ENCODE peak calls at places on chromosomes 4 and X, in four cellular contexts. U, R, N and V are unnamed samples.

GRCh38 chrX:15988661-15989603 is 134.3 kb upstream of the AP1S2 start:
- DNase-seq in U (peak), N (no peak), R (no peak), V (peak)

GRCh38 chrX:45894864-45895645 is 650.2 kb downstream of the ZNF674 start:
- DNase-seq in U (no peak), N (no peak), R (no peak), V (no peak)

GRCh38 chrX:63330681-63331080 is 20.5 kb downstream of the SPIN4 start:
- DNase-seq in R (no peak), U (no peak), N (no peak), V (no peak)

GRCh38 chr4:17469931-17470674 is 41.8 kb downstream of the QDPR start:
- DNase-seq in R (no peak), U (no peak), N (no peak), V (peak)

GRCh38 chrX:148043456-148043855 is 62.3 kb downstream of the FMR1NB start:
- DNase-seq in R (no peak), U (no peak), N (no peak), V (peak)

GRCh38 chrX:139596068-139596467 is 65.5 kb downstream of the F9 start:
- DNase-seq in N (no peak), R (no peak), U (peak), V (no peak)

GRCh38 chrX:65528705-65529340 is 5.8 kb downstream of the LAS1L start:
- DNase-seq in U (peak), N (peak), R (peak), V (peak)

GRCh38 chrX:40908857-40909475 is 173.6 kb upstream of the MED14 start:
- DNase-seq in R (no peak), U (peak), N (no peak), V (peak)

GRCh38 chr4:6263541-6264540 is 5.8 kb upstream of the WFS1 start:
- DNase-seq in U (peak), R (peak), N (no peak), V (peak)

GRCh38 chr4:114077610-114078009 is 98.2 kb upstream of the ARSJ start:
- DNase-seq in N (no peak), R (no peak), U (no peak), V (peak)

GRCh38 chrX:42028113-42028512 is 104.8 kb upstream of the CASK start:
- DNase-seq in U (peak), N (no peak), R (no peak), V (no peak)

GRCh38 chr4:13704020-13704419 is 76.5 kb upstream of the BOD1L1 start:
- DNase-seq in R (no peak), N (no peak), U (no peak), V (no peak)

GRCh38 chrX:100615015-100615414 is 21.6 kb downstream of the TSPAN6 start:
- DNase-seq in N (no peak), U (peak), R (peak), V (peak)

GRCh38 chr4:114017120-114017917 is 37.9 kb upstream of the ARSJ start:
- DNase-seq in U (no peak), R (no peak), N (no peak), V (no peak)

GRCh38 chr4:56326363-56326762 is 60.9 kb downstream of the AASDH start:
- DNase-seq in U (peak), R (no peak), N (no peak), V (peak)

GRCh38 chr4:107658400-107659326 is 61.4 kb downstream of the PAPSS1 start:
- DNase-seq in R (no peak), N (no peak), U (no peak), V (no peak)

GRCh38 chr4:102299708-102300107 is 45.6 kb downstream of the SLC39A8 start:
- DNase-seq in R (peak), U (peak), N (no peak), V (peak)

GRCh38 chr4:90209922-90210321 is 82.7 kb downstream of the CCSER1 start:
- DNase-seq in U (no peak), R (no peak), N (no peak), V (no peak)

GRCh38 chr4:145176641-145177432 is 3.6 kb downstream of the OTUD4 start:
- DNase-seq in U (no peak), R (no peak), N (no peak), V (peak)

GRCh38 chrX:25124391-25124790 is 108.6 kb upstream of the ARX start:
- DNase-seq in R (no peak), U (no peak), N (no peak), V (no peak)

GRCh38 chr4:6424425-6424824 is 48.0 kb downstream of the PPP2R2C start:
- DNase-seq in U (no peak), R (no peak), N (no peak), V (no peak)

GRCh38 chrX:9525511-9526248 is 60.8 kb downstream of the TBL1X start:
- DNase-seq in R (no peak), U (peak), N (no peak), V (peak)

GRCh38 chr4:86993909-86994672 is 59.3 kb downstream of the AFF1 start:
- DNase-seq in U (no peak), N (no peak), R (no peak), V (no peak)

GRCh38 chr4:70734168-70734954 is 12.6 kb downstream of the RUFY3 start:
- DNase-seq in N (no peak), U (no peak), R (no peak), V (peak)

GRCh38 chr4:57080781-57081650 is 29.2 kb downstream of the IGFBP7 start:
- DNase-seq in R (no peak), N (no peak), U (peak), V (peak)

GRCh38 chr4:56786955-56787354 is 34.5 kb downstream of the SPINK2 start:
- DNase-seq in N (no peak), R (no peak), U (no peak), V (peak)

GRCh38 chr4:153002110-153002509 is 66.0 kb downstream of the FHDC1 start:
- DNase-seq in R (no peak), U (no peak), N (no peak), V (no peak)

GRCh38 chr4:37068580-37068979 is 176.0 kb upstream of the NWD2 start:
- DNase-seq in R (peak), N (no peak), U (peak), V (no peak)

GRCh38 chrX:15334561-15334960 is 762 bp downstream of the PIGA start:
- DNase-seq in R (no peak), U (peak), N (no peak), V (peak)

GRCh38 chrX:100642296-100642695 is 1.7 kb upstream of the SRPX2 start:
- DNase-seq in U (peak), N (no peak), R (no peak), V (no peak)

GRCh38 chr4:17478073-17478472 is 33.8 kb downstream of the QDPR start:
- DNase-seq in N (no peak), R (no peak), U (no peak), V (no peak)

GRCh38 chr4:186676531-186677158 is 47.0 kb downstream of the FAT1 start:
- DNase-seq in R (no peak), U (peak), N (no peak), V (peak)

GRCh38 chrX:48890296-48890925 is 7.2 kb downstream of the TIMM17B start:
- DNase-seq in R (no peak), U (peak), N (no peak), V (no peak)

GRCh38 chrX:119062750-119063374 is 9.9 kb upstream of the CT47C1 start:
- DNase-seq in U (peak), R (no peak), N (no peak), V (peak)

GRCh38 chrX:74277846-74278245 is 26.1 kb upstream of the ZCCHC13 start:
- DNase-seq in N (no peak), U (no peak), R (no peak), V (no peak)

DNA sequence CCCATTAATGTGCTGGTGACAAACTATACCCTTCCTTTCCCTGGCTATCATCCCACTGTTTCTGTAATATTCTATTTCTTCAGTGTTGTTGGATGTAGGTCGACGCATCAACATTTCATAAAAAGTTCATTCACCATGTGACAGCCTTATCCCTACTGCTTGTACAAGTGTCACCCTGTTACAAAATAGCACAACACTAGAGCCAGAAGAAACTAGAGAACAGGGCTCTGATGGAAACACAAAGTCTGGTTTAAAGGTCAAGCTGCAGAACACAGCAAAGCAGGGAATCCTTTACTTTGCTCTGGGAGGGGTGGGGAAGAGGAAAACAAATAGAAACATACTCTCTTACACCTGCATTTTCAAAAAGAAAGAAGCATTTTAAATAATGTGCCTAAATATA is 131.3 kb upstream of the TBC1D9 start:
- DNase-seq in U (no peak), N (no peak), R (no peak), V (no peak)
- H3K56ac ChIP-seq in U (no peak), N (no peak), R (no peak), V (no peak)

DNA sequence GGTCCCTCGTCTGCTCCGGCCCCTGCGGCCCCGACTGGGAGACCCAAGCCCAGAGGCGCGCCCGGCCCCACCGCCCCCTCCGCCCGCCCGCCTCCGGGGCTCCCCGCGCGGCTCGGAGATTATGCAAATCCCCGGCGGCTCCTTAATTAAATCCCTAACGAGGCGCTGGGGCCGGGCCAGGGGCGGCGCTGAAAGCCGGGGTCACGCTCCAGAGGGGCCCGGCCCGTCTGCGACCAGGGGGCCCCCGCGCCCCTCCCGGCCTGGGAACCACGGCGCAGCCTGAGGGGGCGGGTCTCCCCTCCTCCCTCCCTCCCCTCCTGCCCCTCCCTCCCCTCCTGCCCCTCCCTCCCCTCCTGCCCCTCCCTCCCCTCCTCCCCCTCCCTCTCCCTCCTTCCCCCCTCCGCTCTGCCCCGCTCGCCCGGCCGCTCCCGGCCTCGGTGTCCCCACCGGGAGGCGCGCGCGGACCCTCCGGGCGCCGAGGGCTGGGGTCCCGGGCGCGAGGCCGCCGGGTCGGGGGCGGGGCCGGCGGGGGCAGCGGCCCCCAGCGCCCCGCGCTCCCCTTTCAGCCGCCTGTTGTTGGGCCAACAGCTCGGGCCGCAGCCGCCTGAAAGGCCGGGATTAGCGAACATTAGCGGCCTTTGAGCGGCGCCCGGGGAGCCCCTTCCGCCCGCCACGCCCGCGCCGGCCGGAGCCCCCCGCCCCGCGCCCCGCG is 25.9 kb upstream of the FGFR3 start:
- DNase-seq in N (no peak), U (peak), R (peak), V (peak)
- H3K18ac ChIP-seq in N (no peak), U (peak), R (no peak), V (no peak)

DNA sequence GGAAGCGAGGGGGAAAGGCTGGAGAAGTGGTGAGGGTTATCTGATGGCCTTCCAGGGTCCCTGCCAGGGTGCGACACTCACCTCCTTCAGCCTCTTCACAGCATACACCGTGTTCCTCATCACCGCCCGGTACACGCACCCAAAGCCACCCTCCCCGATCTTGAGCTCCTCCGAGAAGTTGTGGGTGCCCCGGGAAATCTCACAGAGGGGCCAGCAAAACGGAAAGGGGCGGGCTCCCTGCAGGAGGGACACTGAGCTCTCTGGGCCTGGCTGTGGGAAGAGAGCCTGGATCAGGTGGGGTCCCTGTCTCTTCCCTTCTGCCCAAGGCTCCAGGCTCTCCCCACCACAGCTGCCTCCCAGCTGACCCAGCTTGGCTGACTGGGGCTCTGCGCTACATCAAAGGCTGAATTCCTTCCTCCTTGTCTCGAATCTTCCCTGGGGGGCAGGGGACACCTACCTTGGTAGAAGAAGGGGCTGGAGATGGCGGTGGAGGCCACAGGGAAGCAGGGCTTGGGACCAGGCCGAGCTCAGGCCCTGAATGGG is 1.1 kb downstream of the IRAK1 start:
- DNase-seq in U (no peak), N (no peak), R (no peak), V (no peak)
- H3K56ac ChIP-seq in U (peak), N (no peak), R (no peak), V (peak)

GRCh38 chr4:150018257-150018656 is 60.0 kb upstream of the DCLK2 start:
- DNase-seq in N (no peak), U (no peak), R (no peak), V (no peak)
- H3K18ac ChIP-seq in N (no peak), U (no peak), R (no peak), V (no peak)